ENCODE peak calls at places on chromosomes 4 and X, in six cellular contexts. One of them, this sample, is unnamed.

GRCh38 chr4:106062452-106062875 is 167.2 kb downstream of the NPNT start:
- DNase-seq in NCI-H1092 treated with DMSO at 0.1 percent for 48 hours: no peak
- DNase-seq in AG20443: peak
- DNase-seq in GM04504: peak
- DNase-seq in D341Med: no peak
- DNase-seq in NCI-H2029: no peak
- DNase-seq in this sample: no peak

GRCh38 chr4:123198706-123199105 is 197.9 kb upstream of the SPRY1 start:
- DNase-seq in NCI-H1092 treated with DMSO at 0.1 percent for 48 hours: no peak
- DNase-seq in AG20443: peak
- DNase-seq in GM04504: no peak
- DNase-seq in D341Med: no peak
- DNase-seq in NCI-H2029: no peak
- DNase-seq in this sample: no peak

GRCh38 chrX:82127228-82128123 is 925.6 kb downstream of the SH3BGRL start:
- DNase-seq in NCI-H1092 treated with DMSO at 0.1 percent for 48 hours: no peak
- DNase-seq in AG20443: no peak
- DNase-seq in GM04504: no peak
- DNase-seq in D341Med: no peak
- DNase-seq in NCI-H2029: no peak
- DNase-seq in this sample: no peak

GRCh38 chr4:143291334-143291733 is 45.3 kb upstream of the GAB1 start:
- DNase-seq in NCI-H1092 treated with DMSO at 0.1 percent for 48 hours: no peak
- DNase-seq in AG20443: no peak
- DNase-seq in GM04504: no peak
- DNase-seq in D341Med: no peak
- DNase-seq in NCI-H2029: no peak
- DNase-seq in this sample: peak

GRCh38 chr4:8112672-8113071 is 45.9 kb downstream of the ABLIM2 start:
- DNase-seq in NCI-H1092 treated with DMSO at 0.1 percent for 48 hours: no peak
- DNase-seq in AG20443: no peak
- DNase-seq in GM04504: no peak
- DNase-seq in D341Med: no peak
- DNase-seq in NCI-H2029: no peak
- DNase-seq in this sample: no peak

GRCh38 chrX:112738347-112739033 is 58.8 kb upstream of the LHFPL1 start:
- DNase-seq in NCI-H1092 treated with DMSO at 0.1 percent for 48 hours: no peak
- DNase-seq in AG20443: no peak
- DNase-seq in GM04504: no peak
- DNase-seq in D341Med: no peak
- DNase-seq in NCI-H2029: no peak
- DNase-seq in this sample: no peak

GRCh38 chrX:1231850-1232505 is 19.5 kb upstream of the CRLF2 start:
- DNase-seq in NCI-H1092 treated with DMSO at 0.1 percent for 48 hours: no peak
- DNase-seq in AG20443: no peak
- DNase-seq in GM04504: no peak
- DNase-seq in D341Med: peak
- DNase-seq in NCI-H2029: no peak
- DNase-seq in this sample: no peak

GRCh38 chrX:154658187-154658586 is 4.8 kb upstream of the CTAG2 start:
- DNase-seq in NCI-H1092 treated with DMSO at 0.1 percent for 48 hours: no peak
- DNase-seq in AG20443: no peak
- DNase-seq in GM04504: no peak
- DNase-seq in D341Med: no peak
- DNase-seq in NCI-H2029: no peak
- DNase-seq in this sample: no peak

GRCh38 chrX:2910109-2910508 is 19.0 kb downstream of the ARSD start:
- DNase-seq in NCI-H1092 treated with DMSO at 0.1 percent for 48 hours: no peak
- DNase-seq in AG20443: no peak
- DNase-seq in GM04504: no peak
- DNase-seq in D341Med: no peak
- DNase-seq in NCI-H2029: no peak
- DNase-seq in this sample: no peak

GRCh38 chr4:129822708-129823504 is 727.0 kb downstream of the C4orf33 start:
- DNase-seq in NCI-H1092 treated with DMSO at 0.1 percent for 48 hours: no peak
- DNase-seq in AG20443: no peak
- DNase-seq in GM04504: no peak
- DNase-seq in D341Med: no peak
- DNase-seq in NCI-H2029: peak
- DNase-seq in this sample: no peak

GRCh38 chr4:107643021-107643420 is 77.0 kb downstream of the PAPSS1 start:
- DNase-seq in NCI-H1092 treated with DMSO at 0.1 percent for 48 hours: no peak
- DNase-seq in AG20443: no peak
- DNase-seq in GM04504: no peak
- DNase-seq in D341Med: no peak
- DNase-seq in NCI-H2029: no peak
- DNase-seq in this sample: no peak

GRCh38 chr4:73589261-73589847 is 30.9 kb downstream of the RASSF6 start:
- DNase-seq in NCI-H1092 treated with DMSO at 0.1 percent for 48 hours: peak
- DNase-seq in AG20443: peak
- DNase-seq in GM04504: peak
- DNase-seq in D341Med: no peak
- DNase-seq in NCI-H2029: no peak
- DNase-seq in this sample: no peak

GRCh38 chrX:102115748-102116147 is 9.7 kb upstream of the TCEAL2 start:
- DNase-seq in NCI-H1092 treated with DMSO at 0.1 percent for 48 hours: no peak
- DNase-seq in AG20443: no peak
- DNase-seq in GM04504: no peak
- DNase-seq in D341Med: no peak
- DNase-seq in NCI-H2029: no peak
- DNase-seq in this sample: no peak

GRCh38 chrX:18701621-18702361 is 5.7 kb upstream of the PPEF1 start:
- DNase-seq in NCI-H1092 treated with DMSO at 0.1 percent for 48 hours: no peak
- DNase-seq in AG20443: no peak
- DNase-seq in GM04504: no peak
- DNase-seq in D341Med: no peak
- DNase-seq in NCI-H2029: peak
- DNase-seq in this sample: no peak

GRCh38 chrX:118884552-118885138 is 61.0 kb downstream of the ZCCHC12 start:
- DNase-seq in NCI-H1092 treated with DMSO at 0.1 percent for 48 hours: no peak
- DNase-seq in AG20443: no peak
- DNase-seq in GM04504: no peak
- DNase-seq in D341Med: no peak
- DNase-seq in NCI-H2029: peak
- DNase-seq in this sample: no peak

GRCh38 chr4:161061046-161061445 is 1102.8 kb downstream of the FSTL5 start:
- DNase-seq in NCI-H1092 treated with DMSO at 0.1 percent for 48 hours: no peak
- DNase-seq in AG20443: no peak
- DNase-seq in GM04504: no peak
- DNase-seq in D341Med: no peak
- DNase-seq in NCI-H2029: no peak
- DNase-seq in this sample: no peak

GRCh38 chr4:70892086-70892769 is 9.9 kb upstream of the MOB1B start:
- DNase-seq in NCI-H1092 treated with DMSO at 0.1 percent for 48 hours: no peak
- DNase-seq in AG20443: no peak
- DNase-seq in GM04504: no peak
- DNase-seq in D341Med: no peak
- DNase-seq in NCI-H2029: no peak
- DNase-seq in this sample: no peak

GRCh38 chr4:116357758-116358157 is 727.6 kb downstream of the TRAM1L1 start:
- DNase-seq in NCI-H1092 treated with DMSO at 0.1 percent for 48 hours: no peak
- DNase-seq in AG20443: no peak
- DNase-seq in GM04504: no peak
- DNase-seq in D341Med: no peak
- DNase-seq in NCI-H2029: peak
- DNase-seq in this sample: peak

GRCh38 chr4:25958110-25958509 is 44.1 kb downstream of the SMIM20 start:
- DNase-seq in NCI-H1092 treated with DMSO at 0.1 percent for 48 hours: no peak
- DNase-seq in AG20443: no peak
- DNase-seq in GM04504: no peak
- DNase-seq in D341Med: no peak
- DNase-seq in NCI-H2029: no peak
- DNase-seq in this sample: no peak

GRCh38 chr4:187183826-187184225 is 460.2 kb upstream of the FAT1 start:
- DNase-seq in NCI-H1092 treated with DMSO at 0.1 percent for 48 hours: no peak
- DNase-seq in AG20443: no peak
- DNase-seq in GM04504: no peak
- DNase-seq in D341Med: no peak
- DNase-seq in NCI-H2029: no peak
- DNase-seq in this sample: no peak

GRCh38 chrX:38060331-38060878 is 54.1 kb downstream of the SYTL5 start:
- DNase-seq in NCI-H1092 treated with DMSO at 0.1 percent for 48 hours: no peak
- DNase-seq in AG20443: no peak
- DNase-seq in GM04504: no peak
- DNase-seq in D341Med: no peak
- DNase-seq in NCI-H2029: no peak
- DNase-seq in this sample: no peak

GRCh38 chr4:115274545-115274944 is 161.1 kb upstream of the NDST4 start:
- DNase-seq in NCI-H1092 treated with DMSO at 0.1 percent for 48 hours: no peak
- DNase-seq in AG20443: no peak
- DNase-seq in GM04504: no peak
- DNase-seq in D341Med: no peak
- DNase-seq in NCI-H2029: peak
- DNase-seq in this sample: peak

GRCh38 chrX:51894697-51895336 is 1.4 kb downstream of the MAGED1 start:
- DNase-seq in NCI-H1092 treated with DMSO at 0.1 percent for 48 hours: peak
- DNase-seq in AG20443: peak
- DNase-seq in GM04504: no peak
- DNase-seq in D341Med: peak
- DNase-seq in NCI-H2029: no peak
- DNase-seq in this sample: no peak

GRCh38 chr4:186676531-186677158 is 47.0 kb downstream of the FAT1 start:
- DNase-seq in NCI-H1092 treated with DMSO at 0.1 percent for 48 hours: no peak
- DNase-seq in AG20443: peak
- DNase-seq in GM04504: peak
- DNase-seq in D341Med: no peak
- DNase-seq in NCI-H2029: peak
- DNase-seq in this sample: no peak

GRCh38 chrX:76617020-76617419 is 189.5 kb downstream of the MAGEE1 start:
- DNase-seq in NCI-H1092 treated with DMSO at 0.1 percent for 48 hours: no peak
- DNase-seq in AG20443: no peak
- DNase-seq in GM04504: no peak
- DNase-seq in D341Med: no peak
- DNase-seq in NCI-H2029: no peak
- DNase-seq in this sample: no peak

GRCh38 chr4:41028392-41029076 is 185.8 kb downstream of the APBB2 start:
- DNase-seq in NCI-H1092 treated with DMSO at 0.1 percent for 48 hours: no peak
- DNase-seq in AG20443: no peak
- DNase-seq in GM04504: peak
- DNase-seq in D341Med: no peak
- DNase-seq in NCI-H2029: no peak
- DNase-seq in this sample: no peak

GRCh38 chrX:7190157-7190556 is 42.2 kb upstream of the PUDP start:
- DNase-seq in NCI-H1092 treated with DMSO at 0.1 percent for 48 hours: no peak
- DNase-seq in AG20443: no peak
- DNase-seq in GM04504: no peak
- DNase-seq in D341Med: no peak
- DNase-seq in NCI-H2029: no peak
- DNase-seq in this sample: peak

GRCh38 chr4:40046311-40046980 is 10.2 kb upstream of the N4BP2 start:
- DNase-seq in NCI-H1092 treated with DMSO at 0.1 percent for 48 hours: peak
- DNase-seq in AG20443: peak
- DNase-seq in GM04504: no peak
- DNase-seq in D341Med: no peak
- DNase-seq in NCI-H2029: peak
- DNase-seq in this sample: no peak

GRCh38 chr4:145824469-145824868 is 114.2 kb downstream of the ZNF827 start:
- DNase-seq in NCI-H1092 treated with DMSO at 0.1 percent for 48 hours: no peak
- DNase-seq in AG20443: no peak
- DNase-seq in GM04504: no peak
- DNase-seq in D341Med: peak
- DNase-seq in NCI-H2029: no peak
- DNase-seq in this sample: no peak

GRCh38 chrX:14027031-14027430 is 2.7 kb downstream of the GEMIN8 start:
- DNase-seq in NCI-H1092 treated with DMSO at 0.1 percent for 48 hours: peak
- DNase-seq in AG20443: no peak
- DNase-seq in GM04504: no peak
- DNase-seq in D341Med: no peak
- DNase-seq in NCI-H2029: no peak
- DNase-seq in this sample: no peak

GRCh38 chr4:39587881-39588280 is 50.8 kb downstream of the SMIM14 start:
- DNase-seq in NCI-H1092 treated with DMSO at 0.1 percent for 48 hours: no peak
- DNase-seq in AG20443: peak
- DNase-seq in GM04504: no peak
- DNase-seq in D341Med: no peak
- DNase-seq in NCI-H2029: no peak
- DNase-seq in this sample: no peak

GRCh38 chr4:153585021-153585420 is 99.1 kb upstream of the TLR2 start:
- DNase-seq in NCI-H1092 treated with DMSO at 0.1 percent for 48 hours: no peak
- DNase-seq in AG20443: peak
- DNase-seq in GM04504: no peak
- DNase-seq in D341Med: no peak
- DNase-seq in NCI-H2029: no peak
- DNase-seq in this sample: no peak

GRCh38 chr4:13986533-13986932 is 359.0 kb upstream of the BOD1L1 start:
- DNase-seq in NCI-H1092 treated with DMSO at 0.1 percent for 48 hours: no peak
- DNase-seq in AG20443: no peak
- DNase-seq in GM04504: no peak
- DNase-seq in D341Med: no peak
- DNase-seq in NCI-H2029: no peak
- DNase-seq in this sample: no peak

GRCh38 chrX:82748901-82749505 is 759.1 kb upstream of the POU3F4 start:
- DNase-seq in NCI-H1092 treated with DMSO at 0.1 percent for 48 hours: no peak
- DNase-seq in AG20443: no peak
- DNase-seq in GM04504: no peak
- DNase-seq in D341Med: no peak
- DNase-seq in NCI-H2029: no peak
- DNase-seq in this sample: no peak

GRCh38 chrX:133985164-133986007 is at the start of gene GPC3:
- DNase-seq in NCI-H1092 treated with DMSO at 0.1 percent for 48 hours: peak
- DNase-seq in AG20443: peak
- DNase-seq in GM04504: no peak
- DNase-seq in D341Med: peak
- DNase-seq in NCI-H2029: peak
- DNase-seq in this sample: peak

GRCh38 chr4:35684755-35685154 is 559.6 kb downstream of the ARAP2 start:
- DNase-seq in NCI-H1092 treated with DMSO at 0.1 percent for 48 hours: no peak
- DNase-seq in AG20443: no peak
- DNase-seq in GM04504: no peak
- DNase-seq in D341Med: no peak
- DNase-seq in NCI-H2029: no peak
- DNase-seq in this sample: no peak